ENCODE peak calls at places on chromosomes 12 and 14, in nine cellular contexts. L, H, F, D, C, S, W, B and U are unnamed samples.

GRCh38 chr12:124695861-124696260 is 128.4 kb upstream of the NCOR2 start:
- DNase-seq in L (no peak), C (no peak), W (peak), B (no peak), S (no peak), H (no peak), F (no peak), D (no peak), U (no peak)

GRCh38 chr12:109759076-109759420 is 45.4 kb downstream of the FAM222A start:
- DNase-seq in W (no peak), B (peak), C (no peak), S (no peak), F (peak), L (no peak), D (no peak), H (peak), U (no peak)

GRCh38 chr14:104770851-104771272 is 17.9 kb downstream of the SIVA1 start:
- DNase-seq in D (no peak), F (no peak), C (no peak), L (no peak), W (no peak), S (no peak), H (no peak), B (no peak), U (no peak)

GRCh38 chr12:31516702-31517101 is 74.2 kb downstream of the DENND5B start:
- DNase-seq in B (no peak), L (no peak), W (no peak), C (no peak), D (no peak), F (no peak), H (no peak), S (no peak), U (no peak)

GRCh38 chr14:102403028-102403427 is 40.3 kb downstream of the TECPR2 start:
- DNase-seq in C (no peak), B (no peak), D (no peak), H (no peak), F (no peak), S (no peak), L (no peak), W (no peak), U (no peak)

GRCh38 chr12:9163392-9163791 is 44.8 kb downstream of the PZP start:
- DNase-seq in B (no peak), L (no peak), D (no peak), C (no peak), F (peak), W (peak), S (no peak), H (no peak), U (no peak)

GRCh38 chr14:95895720-95896119 is 19.1 kb downstream of the TUNAR start:
- DNase-seq in D (no peak), H (peak), L (no peak), S (no peak), B (no peak), W (no peak), F (no peak), C (peak), U (no peak)

GRCh38 chr14:102574840-102575478 is 17.5 kb upstream of the RCOR1 start:
- DNase-seq in W (no peak), C (no peak), D (no peak), B (no peak), F (no peak), L (peak), H (no peak), S (no peak), U (no peak)

GRCh38 chr14:63470877-63471565 is 72.2 kb downstream of the PPP2R5E start:
- DNase-seq in F (no peak), H (no peak), B (no peak), W (peak), C (no peak), D (no peak), S (peak), L (peak), U (no peak)

GRCh38 chr14:21476526-21476924 is 234 bp downstream of the RAB2B start:
- DNase-seq in F (no peak), L (peak), W (peak), C (peak), D (peak), B (peak), H (peak), S (no peak), U (peak)

GRCh38 chr12:14408208-14408607 is 42.7 kb downstream of the ATF7IP start:
- DNase-seq in S (peak), F (no peak), L (peak), C (no peak), H (no peak), B (no peak), D (no peak), W (no peak), U (no peak)

GRCh38 chr12:95548539-95549391 is 2.5 kb downstream of the USP44 start:
- DNase-seq in C (peak), H (peak), D (peak), L (no peak), S (no peak), W (no peak), F (peak), B (peak), U (no peak)

GRCh38 chr14:44180975-44181374 is 326.1 kb downstream of the FSCB start:
- DNase-seq in S (no peak), H (no peak), L (peak), C (no peak), D (no peak), W (no peak), F (no peak), B (no peak), U (no peak)

GRCh38 chr12:54160807-54161480 is 27.8 kb downstream of the SMUG1 start:
- DNase-seq in W (no peak), F (no peak), D (no peak), B (no peak), C (no peak), H (no peak), S (no peak), L (no peak), U (no peak)

GRCh38 chr12:113751513-113751912 is 214.6 kb downstream of the RBM19 start:
- DNase-seq in B (no peak), H (no peak), W (no peak), F (no peak), S (no peak), L (no peak), C (no peak), D (no peak), U (no peak)

GRCh38 chr12:25459541-25459951 is 93.5 kb downstream of the LMNTD1 start:
- DNase-seq in S (no peak), W (no peak), D (no peak), C (no peak), L (no peak), H (no peak), B (no peak), F (no peak), U (no peak)

GRCh38 chr12:1282670-1283361 is 291.8 kb downstream of the ERC1 start:
- DNase-seq in W (no peak), S (peak), L (peak), H (no peak), B (peak), C (no peak), D (no peak), F (peak), U (peak)

GRCh38 chr12:105748806-105749600 is 389.8 kb downstream of the NUAK1 start:
- DNase-seq in F (peak), S (peak), H (no peak), D (no peak), C (peak), B (no peak), W (peak), L (peak), U (peak)

GRCh38 chr14:22537436-22538310 is 51.4 kb downstream of the DAD1 start:
- DNase-seq in S (no peak), H (no peak), L (no peak), C (no peak), D (no peak), B (no peak), F (no peak), W (no peak), U (no peak)

GRCh38 chr12:32083489-32083888 is 23.2 kb upstream of the BICD1 start:
- DNase-seq in D (no peak), B (no peak), L (peak), W (peak), C (no peak), F (no peak), S (peak), H (no peak), U (peak)

GRCh38 chr14:61877050-61877390 is 114.8 kb downstream of the SNAPC1 start:
- DNase-seq in B (no peak), C (no peak), H (no peak), D (no peak), S (no peak), W (no peak), L (no peak), F (no peak), U (no peak)

GRCh38 chr14:98169170-98169587 is 1102.8 kb downstream of the BCL11B start:
- DNase-seq in F (no peak), S (no peak), W (no peak), C (no peak), H (no peak), B (no peak), L (no peak), D (no peak), U (no peak)

GRCh38 chr12:98754095-98754494 is 109.0 kb downstream of the APAF1 start:
- DNase-seq in S (peak), L (peak), C (no peak), D (no peak), W (peak), F (no peak), H (no peak), B (no peak), U (peak)

GRCh38 chr14:58992935-58993334 is 195.5 kb upstream of the DAAM1 start:
- DNase-seq in C (no peak), S (no peak), F (no peak), D (no peak), B (no peak), L (no peak), W (peak), H (no peak), U (no peak)

GRCh38 chr12:94260017-94260416 is 111.6 kb downstream of the PLXNC1 start:
- DNase-seq in B (no peak), F (no peak), D (no peak), S (no peak), L (no peak), H (no peak), C (no peak), W (no peak), U (no peak)

GRCh38 chr12:106642991-106643390 is 60.2 kb downstream of the RFX4 start:
- DNase-seq in W (no peak), F (no peak), D (no peak), H (no peak), L (no peak), S (no peak), C (no peak), B (no peak), U (no peak)

GRCh38 chr12:110637869-110638441 is 24.0 kb downstream of the TCTN1 start:
- DNase-seq in F (no peak), L (no peak), C (no peak), D (no peak), H (no peak), S (no peak), W (no peak), B (no peak), U (no peak)

GRCh38 chr12:19402743-19403400 is 36.4 kb upstream of the AEBP2 start:
- DNase-seq in D (no peak), H (peak), F (no peak), B (no peak), S (peak), L (peak), C (peak), W (peak), U (no peak)

GRCh38 chr12:97380440-97380839 is 82.2 kb upstream of the RMST start:
- DNase-seq in H (no peak), D (no peak), F (no peak), C (no peak), B (no peak), S (no peak), W (no peak), L (no peak), U (peak)

GRCh38 chr12:112380663-112381420 is 1.4 kb downstream of the HECTD4 start:
- DNase-seq in D (no peak), W (no peak), L (no peak), C (no peak), B (no peak), S (no peak), F (no peak), H (no peak), U (no peak)

GRCh38 chr14:73058923-73059311 is 583 bp downstream of the RBM25 start:
- DNase-seq in S (peak), B (no peak), H (no peak), D (no peak), C (no peak), W (peak), F (peak), L (peak), U (no peak)

GRCh38 chr12:727321-727720 is 25.1 kb upstream of the WNK1 start:
- DNase-seq in C (no peak), D (no peak), W (no peak), B (no peak), S (peak), F (no peak), H (no peak), L (no peak), U (no peak)

GRCh38 chr12:51389302-51389999 is 1.8 kb downstream of the GALNT6 start:
- DNase-seq in C (no peak), W (no peak), B (peak), F (no peak), D (no peak), L (no peak), H (peak), S (no peak), U (no peak)

GRCh38 chr14:104593710-104594121 is 10.9 kb downstream of the TMEM179 start:
- DNase-seq in S (no peak), W (no peak), F (no peak), B (no peak), H (no peak), L (no peak), C (no peak), D (no peak), U (no peak)

GRCh38 chr14:85124896-85125295 is 405.0 kb upstream of the FLRT2 start:
- DNase-seq in B (no peak), H (no peak), C (no peak), W (no peak), L (no peak), F (no peak), S (no peak), D (no peak), U (no peak)

DNA sequence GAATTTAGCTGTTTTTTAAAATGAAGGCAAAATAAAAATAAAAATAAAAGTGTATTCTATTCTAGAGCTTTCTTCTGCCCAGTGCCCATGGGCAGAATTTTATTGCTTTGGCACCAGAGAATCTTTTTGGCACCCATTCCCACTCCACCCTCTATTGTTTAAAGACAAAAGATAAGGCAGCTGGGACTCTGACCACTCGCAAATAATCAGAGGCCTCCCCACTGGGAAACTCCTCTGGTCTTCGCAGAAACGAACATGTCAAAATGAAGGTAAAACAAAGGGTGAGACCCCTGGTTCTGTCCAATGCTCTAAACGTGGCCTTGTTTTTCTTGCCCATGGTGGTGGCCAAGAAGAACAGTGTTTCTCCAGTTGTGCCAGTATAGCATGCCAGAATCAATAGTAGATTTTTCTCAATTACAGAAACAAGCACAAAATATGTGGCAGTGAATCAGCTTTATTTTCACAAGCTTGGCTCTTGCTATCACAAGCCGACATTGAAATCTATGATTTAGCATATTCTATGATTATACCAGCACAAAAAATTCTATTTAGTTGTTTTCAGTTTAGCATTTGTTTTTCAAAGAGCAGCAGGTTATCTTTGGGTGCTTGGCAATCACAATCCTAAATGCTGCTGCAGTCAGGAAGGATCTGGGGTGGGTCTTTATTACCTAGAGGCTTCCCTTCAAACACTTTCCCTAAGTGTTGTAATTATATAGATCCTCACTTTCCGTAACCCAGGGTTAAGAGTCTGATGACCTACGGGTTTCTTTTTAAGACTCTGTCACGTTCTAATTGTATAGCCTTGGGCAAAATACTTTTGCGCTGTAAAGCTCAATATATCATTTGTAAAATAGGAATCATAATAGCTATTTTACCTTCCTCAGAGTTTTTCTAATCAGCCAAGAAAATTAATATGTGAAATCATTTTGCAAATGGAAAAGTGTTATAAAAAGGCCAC is 50.5 kb downstream of the KITLG start:
- DNase-seq in L (peak), C (peak), W (no peak), H (no peak), D (no peak), F (no peak), B (no peak), S (peak), U (peak)
- H3K4me3 ChIP-seq in L (no peak), C (no peak), W (no peak), H (no peak), D (no peak), F (no peak), B (no peak), S (no peak), U (no peak)

DNA sequence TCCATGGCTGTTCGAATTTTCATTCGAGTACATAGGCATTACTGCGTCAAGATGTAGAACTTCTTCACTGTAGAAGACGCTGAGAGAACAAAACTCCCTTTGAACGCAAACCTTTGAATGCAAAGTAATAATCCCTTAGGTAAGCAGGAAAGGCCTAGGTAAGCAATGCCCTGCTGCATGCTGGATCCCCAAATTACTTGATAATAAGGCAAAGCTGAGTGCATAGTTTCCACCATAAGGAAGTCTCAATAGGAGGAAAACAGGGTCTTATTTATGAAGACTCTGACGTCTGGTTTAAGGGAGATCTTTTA is 10.0 kb upstream of the RTRAF start:
- DNase-seq in S (no peak), L (no peak), H (no peak), D (no peak), C (no peak), B (no peak), F (no peak), W (no peak), U (no peak)
- TF ChIP-seq CTCF in S (no peak), L (no peak), H (no peak), D (peak), C (no peak), B (no peak), F (no peak), W (no peak), U (no peak)

GRCh38 chr12:120225852-120226640 is 25.1 kb upstream of the RPLP0 start:
- DNase-seq in C (no peak), F (no peak), L (no peak), W (no peak), D (no peak), H (peak), S (no peak), B (peak), U (no peak)

GRCh38 chr12:120225200-120225558 is 24.3 kb upstream of the RPLP0 start:
- DNase-seq in L (no peak), C (no peak), B (peak), S (no peak), H (no peak), W (no peak), D (no peak), F (no peak), U (no peak)

GRCh38 chr12:120223458-120224303 is 22.8 kb upstream of the RPLP0 start:
- DNase-seq in L (no peak), C (no peak), S (no peak), B (no peak), W (peak), H (no peak), D (no peak), F (no peak), U (no peak)

GRCh38 chr12:120222288-120222832 is 21.4 kb upstream of the RPLP0 start:
- DNase-seq in D (no peak), C (no peak), B (no peak), L (no peak), F (no peak), H (no peak), W (no peak), S (no peak), U (no peak)

DNA sequence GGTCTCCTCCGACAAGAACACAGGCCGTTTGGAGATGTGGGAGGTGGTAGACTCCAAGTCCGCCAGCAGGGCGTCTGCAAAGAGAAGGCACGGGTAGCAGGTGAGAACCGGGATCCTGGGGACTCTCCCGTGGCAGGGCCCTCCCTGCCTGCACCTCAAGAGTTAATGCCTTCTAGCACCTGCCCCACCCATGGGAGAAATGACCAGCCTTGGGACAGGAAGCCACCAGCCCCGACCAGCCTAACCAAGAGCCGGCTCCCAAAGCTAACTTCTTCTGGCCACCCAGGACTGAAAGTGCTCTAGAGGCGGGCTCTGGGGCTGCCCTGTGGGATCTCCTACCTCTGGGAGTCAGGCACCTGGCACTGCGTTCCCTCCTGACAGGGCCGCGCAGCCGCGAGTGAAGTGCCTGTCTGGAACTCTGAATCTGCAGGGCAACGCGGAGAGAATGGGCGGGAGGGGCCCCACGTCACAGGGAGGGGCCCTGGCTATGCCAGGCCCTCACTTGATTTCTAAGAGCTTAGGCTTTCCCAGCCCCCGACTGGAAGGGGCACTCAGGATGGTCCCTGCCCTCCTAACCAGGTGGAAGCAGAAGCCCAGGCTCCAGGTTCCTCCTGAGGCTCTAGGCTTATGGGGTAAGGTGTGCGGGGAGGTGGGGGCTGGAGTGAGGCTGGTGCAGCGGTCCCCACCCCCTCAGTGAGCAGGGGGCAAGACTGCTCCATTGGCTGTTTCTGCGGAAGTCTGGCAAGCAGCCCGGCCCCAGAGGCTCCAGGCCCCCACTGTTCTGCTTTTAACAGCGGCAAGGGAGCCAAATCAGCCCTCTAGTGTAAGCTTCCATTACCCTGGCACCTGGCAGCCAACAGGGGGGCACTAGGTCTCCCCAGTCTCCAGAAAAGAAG is 23.6 kb upstream of the RPLP0 start:
- DNase-seq in D (no peak), B (peak), S (no peak), L (peak), H (peak), W (peak), F (no peak), C (peak), U (no peak)
- H3K4me3 ChIP-seq in D (no peak), B (peak), S (no peak), L (no peak), H (peak), W (no peak), F (no peak), C (no peak), U (no peak)

DNA sequence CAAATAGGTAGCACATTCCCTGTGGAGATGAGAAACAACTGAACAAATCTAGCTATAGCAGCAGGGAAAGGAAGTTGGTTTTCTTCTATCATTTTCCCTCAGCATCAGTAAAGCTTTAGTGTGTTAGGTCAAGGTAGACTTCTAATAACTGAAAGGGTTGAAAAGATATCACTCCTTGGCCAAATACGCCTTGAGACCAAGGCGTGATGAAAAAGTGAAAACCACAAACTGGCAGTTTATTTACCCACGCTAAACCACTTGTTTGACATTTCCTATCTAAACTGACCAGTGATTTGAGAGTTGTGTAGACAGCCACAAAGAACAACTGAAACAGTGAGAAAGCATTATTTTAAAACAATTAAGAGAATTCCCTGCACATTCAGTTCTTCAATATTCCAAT is 99.6 kb upstream of the SOX5 start:
- DNase-seq in W (no peak), L (no peak), H (no peak), B (no peak), F (no peak), D (no peak), S (no peak), C (no peak), U (no peak)
- TF ChIP-seq CTCF in W (no peak), L (no peak), H (no peak), B (no peak), F (no peak), D (no peak), S (no peak), C (no peak), U (no peak)

GRCh38 chr14:75401356-75401755 is 26.5 kb upstream of the JDP2 start:
- DNase-seq in S (peak), D (no peak), L (peak), B (peak), W (no peak), F (peak), C (no peak), H (no peak), U (no peak)
- H3K4me3 ChIP-seq in S (no peak), D (no peak), L (no peak), B (no peak), W (no peak), F (no peak), C (no peak), H (no peak), U (no peak)